ENCODE peak calls at places on chromosomes 4 and X, in eight cellular contexts. T, K, L, M, H, Y, N and W are unnamed samples.

GRCh38 chrX:40105791-40106676 is 8.3 kb upstream of the BCOR start:
- DNase-seq in T (no peak), K (peak), L (peak), M (no peak), H (peak), Y (peak), N (peak), W (no peak)

GRCh38 chr4:100872811-100873210 is 355.0 kb upstream of the EMCN start:
- DNase-seq in T (no peak), K (no peak), L (no peak), M (no peak), H (no peak), Y (no peak), N (no peak), W (no peak)

GRCh38 chr4:28686618-28687017 is 1826.0 kb downstream of the STIM2 start:
- DNase-seq in T (no peak), K (peak), L (peak), M (no peak), H (peak), Y (no peak), N (no peak), W (no peak)

GRCh38 chrX:40552768-40553167 is 28.0 kb upstream of the ATP6AP2 start:
- DNase-seq in T (no peak), K (no peak), L (no peak), M (no peak), H (no peak), Y (no peak), N (no peak), W (no peak)

GRCh38 chr4:150072906-150073714 is 5.1 kb upstream of the DCLK2 start:
- DNase-seq in T (peak), K (no peak), L (no peak), M (no peak), H (no peak), Y (no peak), N (no peak), W (peak)

GRCh38 chrX:111164728-111165127 is 68.7 kb downstream of the PAK3 start:
- DNase-seq in T (no peak), K (no peak), L (peak), M (no peak), H (peak), Y (no peak), N (no peak), W (no peak)

GRCh38 chrX:45747905-45748304 is 547.2 kb upstream of the DIPK2B start:
- DNase-seq in T (no peak), K (no peak), L (no peak), M (no peak), H (no peak), Y (no peak), N (no peak), W (no peak)

GRCh38 chr4:101682946-101683345 is 107.6 kb upstream of the BANK1 start:
- DNase-seq in T (no peak), K (no peak), L (peak), M (no peak), H (no peak), Y (no peak), N (no peak), W (no peak)

GRCh38 chr4:119854364-119854763 is 212.3 kb downstream of the MAD2L1 start:
- DNase-seq in T (peak), K (no peak), L (no peak), M (no peak), H (no peak), Y (no peak), N (no peak), W (peak)

GRCh38 chr4:83389037-83389755 is 54.5 kb upstream of the HPSE start:
- DNase-seq in T (no peak), K (no peak), L (no peak), M (no peak), H (no peak), Y (no peak), N (peak), W (no peak)

GRCh38 chr4:2251073-2251794 is 9.3 kb upstream of the HAUS3 start:
- DNase-seq in T (no peak), K (no peak), L (no peak), M (no peak), H (no peak), Y (peak), N (peak), W (no peak)

GRCh38 chr4:108037884-108038283 is 48.2 kb downstream of the HADH start:
- DNase-seq in T (no peak), K (no peak), L (no peak), M (no peak), H (no peak), Y (no peak), N (no peak), W (no peak)

GRCh38 chr4:20612313-20612712 is 87.9 kb upstream of the PACRGL start:
- DNase-seq in T (peak), K (no peak), L (no peak), M (no peak), H (no peak), Y (no peak), N (no peak), W (no peak)

GRCh38 chrX:49129427-49129826 is 5.9 kb upstream of the GPKOW start:
- DNase-seq in T (no peak), K (no peak), L (no peak), M (no peak), H (no peak), Y (no peak), N (no peak), W (no peak)

GRCh38 chrX:72314881-72315280 is 9.2 kb upstream of the CITED1 start:
- DNase-seq in T (no peak), K (no peak), L (no peak), M (peak), H (no peak), Y (no peak), N (no peak), W (no peak)

GRCh38 chr4:15100994-15101695 is 98.9 kb downstream of the CPEB2 start:
- DNase-seq in T (no peak), K (no peak), L (no peak), M (no peak), H (no peak), Y (no peak), N (no peak), W (peak)

DNA sequence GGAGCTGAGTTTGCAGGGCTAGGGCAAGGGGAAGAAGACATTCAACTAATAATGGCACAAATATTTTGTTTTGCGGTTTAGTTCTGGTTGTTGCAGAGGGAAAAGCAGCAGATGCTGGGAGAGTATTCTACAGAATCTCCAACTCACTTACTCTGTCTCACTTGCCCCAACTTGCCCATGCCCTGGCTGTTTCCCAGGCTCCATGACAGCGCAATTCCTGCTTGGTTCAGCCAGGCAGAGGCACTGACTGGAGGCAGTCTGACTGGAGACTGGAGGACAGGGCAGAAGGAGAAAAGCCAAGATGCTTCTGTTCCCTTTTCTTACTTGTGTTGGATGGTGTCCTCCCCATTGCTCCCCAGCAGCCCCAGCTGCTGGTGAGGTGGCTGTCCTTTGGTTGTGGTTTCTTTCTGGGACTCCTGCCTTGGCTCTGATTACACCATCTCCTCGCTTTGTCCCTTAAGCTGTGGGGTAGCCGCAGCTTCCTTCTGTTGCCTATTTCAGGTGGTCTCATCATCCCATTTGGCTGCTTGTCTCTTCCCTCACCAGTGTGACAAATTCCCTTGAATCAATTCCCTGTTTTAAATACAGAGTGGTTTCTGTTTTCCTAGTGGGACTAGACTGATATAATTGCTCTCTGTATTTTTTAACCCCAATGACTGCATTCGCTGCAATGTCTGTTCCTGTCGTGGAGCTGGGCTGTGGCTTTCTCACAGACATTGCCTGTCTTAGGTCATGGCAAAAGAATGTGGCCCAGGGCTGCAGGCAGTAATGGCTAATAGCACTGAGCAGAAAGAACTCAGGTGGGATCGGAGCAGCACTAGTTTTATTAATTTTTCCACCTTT is 24.2 kb upstream of the RASL11B start:
- DNase-seq in T (no peak), K (peak), L (no peak), M (no peak), H (no peak), Y (no peak), N (no peak), W (peak)
- H3K4me3 ChIP-seq in T (no peak), K (no peak), L (no peak), M (no peak), H (no peak), Y (no peak), N (no peak), W (no peak)

DNA sequence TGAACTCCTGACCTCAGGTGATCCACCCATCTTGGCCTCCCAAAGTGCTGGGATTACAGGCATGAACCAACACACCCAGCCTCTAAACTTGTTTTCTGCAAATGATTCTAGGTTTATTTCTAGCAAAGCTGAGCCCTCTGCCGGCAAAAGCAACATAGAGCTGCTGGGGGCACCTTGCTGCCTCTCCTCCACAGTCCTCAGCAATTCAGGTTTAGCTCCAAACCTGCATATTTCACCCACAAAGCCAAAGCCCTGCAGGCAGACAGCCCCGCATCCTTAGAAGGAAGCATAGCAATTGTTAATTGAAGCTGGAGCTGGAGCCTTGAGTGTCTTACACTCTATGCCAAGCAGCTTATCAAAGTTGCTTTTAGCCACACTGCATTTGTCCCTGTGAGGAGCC is 24.9 kb upstream of the OCIAD2 start:
- DNase-seq in T (no peak), K (no peak), L (no peak), M (no peak), H (no peak), Y (no peak), N (no peak), W (no peak)
- TF ChIP-seq CTCF in T (no peak), K (no peak), L (no peak), M (no peak), H (peak), Y (no peak), N (no peak), W (peak)

GRCh38 chr4:38357546-38357945 is 306.5 kb upstream of the KLF3 start:
- DNase-seq in T (no peak), K (no peak), L (no peak), M (no peak), H (no peak), Y (no peak), N (no peak), W (no peak)
- H3K4me3 ChIP-seq in T (no peak), K (no peak), L (no peak), M (no peak), H (no peak), Y (no peak), N (no peak), W (no peak)

DNA sequence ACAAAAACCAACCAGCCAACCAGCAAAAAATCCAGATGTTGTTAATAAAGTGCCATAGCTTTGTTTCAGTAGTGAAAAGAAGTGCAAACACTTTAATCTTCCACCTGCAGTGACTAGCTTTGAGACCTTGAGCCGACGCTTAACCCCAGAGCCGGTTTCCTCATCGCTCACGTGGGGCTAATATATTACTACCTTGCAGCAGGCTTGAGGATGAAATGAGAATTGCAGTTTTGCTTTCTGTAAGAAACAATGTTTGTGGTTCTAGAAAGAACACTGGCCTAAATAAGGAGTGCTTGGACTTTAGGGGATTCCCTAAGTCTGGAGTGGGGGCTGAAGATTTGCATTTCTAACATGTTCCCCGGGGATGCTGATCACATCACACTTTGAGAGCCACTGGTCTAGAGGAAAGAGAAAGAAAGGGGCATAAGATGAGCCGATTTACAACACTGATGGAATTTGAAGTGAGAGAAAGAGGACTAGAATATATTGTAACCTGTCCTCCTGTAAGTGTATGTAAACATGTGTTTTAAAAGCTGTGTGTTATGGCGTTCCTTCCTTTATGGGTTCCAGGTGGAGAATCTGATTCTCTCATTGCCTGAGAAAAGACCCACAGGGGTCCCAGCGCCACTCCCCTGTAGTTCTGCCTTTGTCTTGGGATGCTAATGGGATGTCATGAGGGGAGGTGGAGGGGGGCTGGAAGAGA is 1.4 kb downstream of the FGF2 start:
- DNase-seq in T (no peak), K (no peak), L (peak), M (no peak), H (peak), Y (peak), N (peak), W (peak)
- TF ChIP-seq CTCF in T (peak), K (no peak), L (peak), M (no peak), H (no peak), Y (no peak), N (no peak), W (peak)

DNA sequence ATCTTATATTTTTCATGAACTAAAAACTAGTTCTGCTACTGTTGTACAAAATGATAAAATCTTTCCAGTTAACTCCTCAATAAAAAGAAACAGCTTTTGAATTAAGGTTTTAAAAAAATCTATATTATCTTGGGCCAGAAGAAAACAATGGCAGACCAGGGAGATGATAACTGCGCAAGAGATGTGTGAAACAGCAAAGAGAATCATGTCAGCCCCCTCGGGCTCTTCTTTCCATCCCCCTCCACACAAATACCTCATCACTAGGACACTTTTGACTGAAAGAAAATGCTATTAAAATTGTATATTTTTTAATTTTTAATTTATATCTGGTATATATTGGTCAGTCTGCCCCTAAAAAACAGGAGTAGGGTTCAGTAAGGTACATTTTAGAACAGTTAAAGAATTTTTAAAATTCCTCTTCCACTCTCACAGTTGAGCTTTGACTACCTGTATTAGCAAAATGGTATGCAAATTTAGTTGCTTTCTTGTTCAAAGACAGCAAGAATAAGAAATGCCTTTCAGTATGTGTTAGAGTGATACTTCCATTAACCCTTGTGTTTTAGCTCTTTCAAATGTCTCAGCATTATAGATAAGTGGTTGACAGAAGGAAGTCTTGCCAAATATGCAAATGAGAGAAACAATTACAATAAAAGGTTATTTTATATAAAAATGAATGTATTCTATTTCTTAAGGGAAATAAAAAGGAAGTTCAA is 36.4 kb upstream of the LCORL start:
- DNase-seq in T (no peak), K (no peak), L (no peak), M (no peak), H (no peak), Y (no peak), N (no peak), W (no peak)
- H3K4me3 ChIP-seq in T (no peak), K (peak), L (no peak), M (no peak), H (no peak), Y (no peak), N (no peak), W (no peak)

GRCh38 chr4:138099385-138099784 is 142.8 kb downstream of the SLC7A11 start:
- DNase-seq in T (no peak), K (no peak), L (no peak), M (no peak), H (no peak), Y (no peak), N (no peak), W (no peak)
- TF ChIP-seq CTCF in T (no peak), K (no peak), L (no peak), M (no peak), H (no peak), Y (no peak), N (no peak), W (no peak)

DNA sequence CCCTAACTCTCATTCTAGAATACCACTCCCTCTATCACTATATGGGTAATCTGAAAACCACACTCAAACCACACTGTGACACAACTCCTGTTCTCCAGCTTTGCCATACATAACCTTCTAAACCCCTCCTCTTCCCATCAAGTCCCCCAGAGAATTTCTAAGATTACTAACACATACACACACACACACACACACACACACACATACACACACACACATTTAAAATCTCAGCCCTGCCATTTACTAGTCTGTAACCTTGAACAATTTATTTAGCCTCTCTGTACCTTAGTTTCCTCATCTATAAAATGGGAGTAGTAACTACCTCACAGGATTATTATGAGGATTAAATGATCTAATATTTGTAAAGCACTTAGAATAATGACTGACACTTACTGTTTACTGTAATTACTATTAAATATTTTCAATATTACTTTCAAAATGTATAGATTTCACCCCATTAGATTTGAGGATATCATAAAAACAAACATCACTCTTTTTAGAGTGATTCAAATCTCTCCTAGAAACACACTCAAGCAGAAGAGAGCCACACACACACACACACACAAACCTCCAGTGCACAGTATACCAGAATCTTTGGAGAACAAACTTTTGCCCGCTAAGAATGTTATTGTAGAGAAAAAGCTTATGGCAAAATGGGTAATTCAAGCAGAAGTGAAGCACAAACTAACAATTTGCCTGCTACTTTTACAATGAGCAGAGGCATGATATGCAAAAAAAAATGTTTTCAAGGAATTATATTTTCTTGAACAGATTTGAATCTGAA is 3.8 kb downstream of the ANKRD50 start:
- DNase-seq in T (no peak), K (no peak), L (no peak), M (no peak), H (no peak), Y (no peak), N (no peak), W (peak)
- H3K4me3 ChIP-seq in T (peak), K (peak), L (peak), M (no peak), H (peak), Y (no peak), N (no peak), W (peak)

GRCh38 chr4:102760645-102761477 is at the start of gene MANBA:
- DNase-seq in T (no peak), K (peak), L (peak), M (no peak), H (peak), Y (peak), N (peak), W (peak)
- TF ChIP-seq CTCF in T (no peak), K (no peak), L (no peak), M (no peak), H (no peak), Y (no peak), N (peak), W (no peak)

GRCh38 chrX:96405842-96406241 is 278.8 kb upstream of the DIAPH2 start:
- DNase-seq in T (no peak), K (no peak), L (no peak), M (no peak), H (peak), Y (no peak), N (no peak), W (no peak)

GRCh38 chrX:96407501-96407900 is 277.1 kb upstream of the DIAPH2 start:
- DNase-seq in T (peak), K (no peak), L (no peak), M (no peak), H (no peak), Y (no peak), N (peak), W (peak)

GRCh38 chrX:96410927-96411326 is 273.7 kb upstream of the DIAPH2 start:
- DNase-seq in T (no peak), K (no peak), L (no peak), M (no peak), H (no peak), Y (no peak), N (no peak), W (no peak)

GRCh38 chrX:96407981-96408380 is 276.7 kb upstream of the DIAPH2 start:
- DNase-seq in T (no peak), K (no peak), L (no peak), M (no peak), H (no peak), Y (no peak), N (no peak), W (peak)

GRCh38 chrX:96407043-96407442 is 277.6 kb upstream of the DIAPH2 start:
- DNase-seq in T (no peak), K (peak), L (no peak), M (no peak), H (peak), Y (no peak), N (peak), W (peak)
- H3K4me3 ChIP-seq in T (no peak), K (no peak), L (no peak), M (no peak), H (no peak), Y (no peak), N (no peak), W (no peak)

GRCh38 chrX:150990910-150991309 is 7.8 kb downstream of the HMGB3 start:
- DNase-seq in T (no peak), K (no peak), L (no peak), M (no peak), H (no peak), Y (no peak), N (peak), W (no peak)
- TF ChIP-seq CTCF in T (no peak), K (no peak), L (no peak), M (no peak), H (no peak), Y (no peak), N (no peak), W (no peak)